ENCODE peak calls at places on chromosomes 11 and 22, in seven cellular contexts. G, E, O, V, B, W and P are unnamed samples.

GRCh38 chr11:103338621-103339484 is 229.6 kb downstream of the DYNC2H1 start:
- DNase-seq in G (no peak), E (peak; percentile 68), O (peak; percentile 40), V (no peak), B (no peak), W (no peak), P (no peak)

GRCh38 chr22:42471441-42471840 is 39.2 kb upstream of the NFAM1 start:
- DNase-seq in G (no peak), E (no peak), O (no peak), V (no peak), B (no peak), W (no peak), P (no peak)

GRCh38 chr11:118705796-118706545 is 26.5 kb upstream of the TREH start:
- DNase-seq in G (no peak), E (peak; percentile 14), O (no peak), V (no peak), B (no peak), W (no peak), P (no peak)

GRCh38 chr11:83194284-83195175 is 1.0 kb downstream of the ANKRD42 start:
- DNase-seq in G (peak; percentile 58), E (peak; percentile 90), O (peak; percentile 87), V (peak; percentile 40), B (peak; percentile 62), W (peak; percentile 68), P (peak; percentile 65)

GRCh38 chr22:29539105-29539504 is 14.5 kb downstream of the THOC5 start:
- DNase-seq in G (no peak), E (no peak), O (peak; percentile 12), V (no peak), B (no peak), W (no peak), P (no peak)

GRCh38 chr11:100719809-100720221 is 32.7 kb downstream of the ARHGAP42 start:
- DNase-seq in G (peak; percentile 58), E (peak; percentile 85), O (peak; percentile 92), V (peak; percentile 63), B (peak; percentile 57), W (peak; percentile 70), P (peak; percentile 45)

GRCh38 chr11:86091566-86091965 is 22.7 kb upstream of the PICALM start:
- DNase-seq in G (no peak), E (peak; percentile 93), O (peak; percentile 86), V (peak; percentile 6), B (no peak), W (no peak), P (no peak)

GRCh38 chr11:69207165-69207889 is 51.6 kb downstream of the SMIM38 start:
- DNase-seq in G (no peak), E (no peak), O (no peak), V (no peak), B (no peak), W (peak; percentile 13), P (peak; percentile 75)

GRCh38 chr11:34308049-34308692 is 49.6 kb downstream of the ABTB2 start:
- DNase-seq in G (no peak), E (peak; percentile 66), O (no peak), V (no peak), B (no peak), W (peak; percentile 18), P (no peak)

GRCh38 chr11:83063073-83063754 is 8.5 kb downstream of the RAB30 start:
- DNase-seq in G (no peak), E (peak; percentile 68), O (peak; percentile 35), V (no peak), B (no peak), W (peak; percentile 41), P (no peak)

GRCh38 chr11:16738949-16739262 is 459 bp downstream of the C11orf58 start:
- DNase-seq in G (no peak), E (no peak), O (no peak), V (no peak), B (no peak), W (no peak), P (no peak)

GRCh38 chr11:73995247-73995646 is 12.6 kb upstream of the UCP2 start:
- DNase-seq in G (no peak), E (peak; percentile 32), O (no peak), V (no peak), B (no peak), W (peak; percentile 25), P (no peak)

GRCh38 chr11:13260963-13261599 is 16.5 kb upstream of the BMAL1 start:
- DNase-seq in G (no peak), E (peak; percentile 76), O (peak; percentile 51), V (no peak), B (no peak), W (no peak), P (no peak)

GRCh38 chr11:75826463-75827220 is 11.6 kb downstream of the UVRAG start:
- DNase-seq in G (no peak), E (peak; percentile 62), O (peak; percentile 70), V (no peak), B (no peak), W (no peak), P (no peak)

GRCh38 chr11:67300756-67301312 is 2.5 kb upstream of the SSH3 start:
- DNase-seq in G (no peak), E (no peak), O (no peak), V (no peak), B (peak; percentile 25), W (no peak), P (no peak)

GRCh38 chr22:32665676-32666075 is 135.8 kb upstream of the TIMP3 start:
- DNase-seq in G (no peak), E (peak; percentile 33), O (no peak), V (no peak), B (no peak), W (no peak), P (no peak)

GRCh38 chr11:79101736-79102135 is 339.1 kb downstream of the TENM4 start:
- DNase-seq in G (peak; percentile 20), E (no peak), O (no peak), V (peak; percentile 49), B (no peak), W (peak; percentile 20), P (no peak)

GRCh38 chr11:62482753-62483152 is 63.9 kb downstream of the AHNAK start:
- DNase-seq in G (no peak), E (no peak), O (no peak), V (no peak), B (no peak), W (no peak), P (no peak)

GRCh38 chr11:133230446-133230845 is 301.9 kb downstream of the OPCML start:
- DNase-seq in G (no peak), E (no peak), O (no peak), V (no peak), B (no peak), W (peak; percentile 75), P (no peak)

GRCh38 chr11:7576671-7577225 is 62.9 kb downstream of the PPFIBP2 start:
- DNase-seq in G (no peak), E (peak; percentile 71), O (peak; percentile 63), V (no peak), B (no peak), W (peak; percentile 54), P (no peak)

GRCh38 chr11:9693801-9694553 is 30.1 kb downstream of the SWAP70 start:
- DNase-seq in G (no peak), E (no peak), O (no peak), V (no peak), B (no peak), W (no peak), P (no peak)
- H3K27ac ChIP-seq in G (no peak overlapping the region), E (no peak overlapping the region), O (no peak overlapping the region), V (no peak overlapping the region), B (no peak overlapping the region), W (no peak overlapping the region), P (no peak overlapping the region)

DNA sequence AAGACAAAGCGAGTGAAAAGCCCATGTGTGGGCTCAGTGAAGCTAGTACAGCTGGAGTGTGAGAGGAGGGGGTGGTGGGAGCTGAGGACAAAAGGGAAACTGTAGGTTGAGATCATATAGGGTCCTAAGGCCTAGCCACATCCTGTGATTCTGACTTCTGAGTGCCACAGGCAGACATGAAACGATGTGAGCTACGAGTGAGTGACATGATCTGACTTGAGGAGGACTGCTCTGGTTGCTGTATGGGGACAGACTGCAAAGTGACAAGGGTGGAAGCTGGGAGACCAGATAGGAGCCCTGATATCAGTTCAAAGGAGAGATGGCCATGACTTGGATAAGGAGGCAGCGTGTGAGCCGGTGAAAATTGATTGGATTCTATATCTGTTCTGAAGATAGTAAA is 85.4 kb downstream of the MICAL2 start:
- DNase-seq in G (no peak), E (no peak), O (no peak), V (no peak), B (no peak), W (peak; percentile 45), P (no peak)
- H3K4me1 ChIP-seq in G (peaks cover 53% of the 10 kb centered on the region), E (peaks cover 23% of the 10 kb centered on the region), O (peaks cover 77% of the 10 kb centered on the region), V (no peaks in the 10 kb centered on the region), B (peaks cover 4% of the 10 kb centered on the region), W (peaks cover 4% of the 10 kb centered on the region), P (peaks cover 20% of the 10 kb centered on the region)

DNA sequence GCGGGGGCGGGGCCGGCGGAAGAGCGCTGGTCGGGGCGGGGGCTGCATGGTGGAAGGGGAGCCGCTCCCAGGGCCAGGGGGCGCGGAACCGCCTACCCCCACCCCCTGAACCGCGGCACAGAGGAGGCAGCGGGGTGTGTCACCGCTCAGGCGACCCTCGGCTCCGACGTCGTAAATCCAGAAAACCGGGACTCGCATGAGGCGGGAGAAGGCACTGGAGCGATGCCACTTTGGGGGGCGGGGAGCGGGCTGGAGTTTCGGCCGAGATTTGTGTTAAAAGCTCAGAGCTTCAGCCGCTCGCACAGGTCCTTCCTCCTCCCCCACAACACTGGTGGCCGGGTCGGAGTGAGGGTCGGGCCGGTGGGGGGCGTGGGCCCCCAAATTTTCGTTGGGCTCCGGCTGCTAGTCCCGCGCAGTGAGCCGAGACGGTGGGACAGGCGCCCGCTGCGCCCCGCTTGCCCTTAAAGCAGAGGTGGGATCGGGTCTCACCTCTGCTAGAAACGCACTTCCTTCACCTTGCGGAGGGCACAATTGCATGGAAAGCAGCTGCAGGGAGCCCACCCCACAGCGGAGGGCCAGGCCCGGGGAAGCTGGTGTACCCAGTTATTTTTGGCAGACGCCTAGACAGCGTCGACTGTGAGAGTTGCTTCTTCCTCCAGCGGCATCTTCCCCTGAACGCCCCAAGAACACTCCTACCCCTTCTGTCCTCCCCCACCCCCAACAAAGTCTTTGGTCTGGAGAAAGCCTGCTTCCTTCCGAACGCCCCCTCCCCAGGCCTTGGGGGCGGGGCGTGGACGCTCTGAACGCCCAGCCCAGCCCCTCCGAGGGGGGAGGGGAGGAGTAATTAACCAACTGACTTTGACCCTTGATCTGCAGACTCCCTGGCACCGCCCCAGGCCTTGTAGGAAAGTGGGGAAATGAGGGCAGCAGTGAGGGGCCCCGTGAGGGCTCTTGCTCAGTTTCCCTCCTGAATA is 1.1 kb downstream of the OVOL1 start:
- DNase-seq in G (peak; percentile 52), E (peak; percentile 30), O (no peak), V (no peak), B (no peak), W (peak; percentile 94), P (no peak)
- H3K4me3 ChIP-seq in G (peak overlapping the region; percentile 0), E (no peak overlapping the region), O (peak overlapping the region; percentile 13), V (peak overlapping the region; percentile 43), B (no peak overlapping the region), W (peak overlapping the region; percentile 61), P (no peak overlapping the region)

DNA sequence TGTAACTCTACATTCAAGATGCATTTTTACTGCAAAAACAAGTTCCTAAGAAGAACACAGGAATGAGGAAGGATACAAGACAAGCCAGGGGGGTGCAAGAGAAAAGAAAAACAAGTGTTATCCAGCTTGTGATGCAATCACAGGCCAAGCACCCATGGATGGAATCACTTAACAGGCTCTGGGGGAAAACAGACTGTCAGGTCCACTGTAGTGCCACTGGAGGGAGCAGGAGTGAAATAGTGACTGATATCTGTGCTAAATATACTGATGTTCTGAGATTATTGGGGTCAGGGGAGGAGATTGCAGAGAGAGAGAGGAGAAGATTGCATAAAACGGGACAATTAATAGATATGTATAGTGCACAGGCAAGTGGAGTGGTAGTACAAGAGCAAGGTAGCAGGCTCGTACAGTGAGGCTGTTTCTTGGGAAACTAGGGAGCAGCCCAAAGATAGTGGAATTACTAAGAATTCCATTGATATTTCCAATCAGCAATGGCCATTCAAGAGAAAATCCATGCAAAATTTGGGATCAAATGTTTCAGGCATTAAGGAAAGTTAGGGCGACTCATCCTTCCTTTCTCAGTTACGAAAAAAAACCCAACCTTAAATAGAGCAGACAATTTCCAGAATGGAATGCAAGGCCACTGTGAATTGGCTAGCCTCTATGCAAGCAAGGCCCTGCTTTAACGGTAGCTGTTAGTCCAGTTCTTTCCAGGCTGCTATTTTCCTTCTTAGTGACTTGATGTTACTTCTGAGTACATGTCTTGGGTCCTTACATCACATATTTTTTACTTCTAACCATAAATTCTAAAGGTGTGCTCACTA is 52.2 kb upstream of the CEP126 start:
- DNase-seq in G (no peak), E (peak; percentile 87), O (peak; percentile 83), V (no peak), B (peak; percentile 22), W (peak; percentile 55), P (no peak)
- H3K27ac ChIP-seq in G (no peak overlapping the region), E (peak overlapping the region; percentile 78), O (no peak overlapping the region), V (no peak overlapping the region), B (no peak overlapping the region), W (no peak overlapping the region), P (no peak overlapping the region)